ENCODE peak calls at places on chromosome 9, in four cellular contexts. E, T, S and P are unnamed samples.

GRCh38 chr9:71270554-71270953 is 149.1 kb upstream of the TRPM3 start:
- DNase-seq in E (no peak), T (no peak), S (no peak), P (no peak)

GRCh38 chr9:117156150-117156688 is 258.6 kb downstream of the ASTN2 start:
- DNase-seq in E (no peak), T (no peak), S (no peak), P (no peak)

GRCh38 chr9:129464972-129465833 is 155.7 kb downstream of the C9orf50 start:
- DNase-seq in E (no peak), T (no peak), S (no peak), P (no peak)

GRCh38 chr9:82091100-82091499 is 102.5 kb downstream of the SPATA31D1 start:
- DNase-seq in E (no peak), T (no peak), S (no peak), P (no peak)

GRCh38 chr9:79574716-79575242 is 3.0 kb downstream of the TLE4 start:
- DNase-seq in E (no peak), T (no peak), S (no peak), P (no peak)

GRCh38 chr9:34079181-34079580 is 30.5 kb upstream of the UBAP2 start:
- DNase-seq in E (no peak), T (no peak), S (no peak), P (no peak)

GRCh38 chr9:112271466-112272098 is 61.8 kb downstream of the PTBP3 start:
- DNase-seq in E (no peak), T (peak), S (no peak), P (no peak)

GRCh38 chr9:121353246-121353975 is 16.6 kb downstream of the STOM start:
- DNase-seq in E (peak), T (no peak), S (no peak), P (no peak)

GRCh38 chr9:32886021-32886420 is 102.7 kb downstream of the TMEM215 start:
- DNase-seq in E (no peak), T (no peak), S (no peak), P (no peak)

GRCh38 chr9:130682490-130683121 is 11.0 kb upstream of the EXOSC2 start:
- DNase-seq in E (no peak), T (peak), S (peak), P (no peak)

GRCh38 chr9:33101104-33101951 is 24.9 kb upstream of the SMU1 start:
- DNase-seq in E (no peak), T (no peak), S (no peak), P (no peak)

GRCh38 chr9:93669116-93669957 is 93.0 kb downstream of the PHF2 start:
- DNase-seq in E (no peak), T (no peak), S (no peak), P (no peak)

GRCh38 chr9:115630126-115630840 is 512.3 kb upstream of the TNC start:
- DNase-seq in E (no peak), T (no peak), S (no peak), P (no peak)

GRCh38 chr9:19161257-19162025 is 34.1 kb upstream of the PLIN2 start:
- DNase-seq in E (peak), T (peak), S (no peak), P (peak)

GRCh38 chr9:31824860-31825259 is 559.6 kb upstream of the ACO1 start:
- DNase-seq in E (no peak), T (peak), S (no peak), P (no peak)

GRCh38 chr9:124733964-124734740 is 37.0 kb downstream of the NR6A1 start:
- DNase-seq in E (no peak), T (peak), S (no peak), P (no peak)

GRCh38 chr9:6845881-6846280 is 88.1 kb downstream of the KDM4C start:
- DNase-seq in E (no peak), T (peak), S (no peak), P (no peak)

GRCh38 chr9:76866689-76867088 is 39.2 kb downstream of the PRUNE2 start:
- DNase-seq in E (no peak), T (no peak), S (no peak), P (no peak)

GRCh38 chr9:18058564-18058963 is 415.4 kb upstream of the ADAMTSL1 start:
- DNase-seq in E (no peak), T (no peak), S (no peak), P (no peak)

GRCh38 chr9:116471943-116472506 is 215.1 kb upstream of the TRIM32 start:
- DNase-seq in E (no peak), T (no peak), S (no peak), P (no peak)

GRCh38 chr9:15144567-15145174 is 162.3 kb downstream of the TTC39B start:
- DNase-seq in E (no peak), T (no peak), S (no peak), P (no peak)

GRCh38 chr9:101200852-101201251 is 172.3 kb downstream of the PLPPR1 start:
- DNase-seq in E (no peak), T (no peak), S (no peak), P (no peak)

GRCh38 chr9:71352837-71353236 is 231.4 kb upstream of the TRPM3 start:
- DNase-seq in E (no peak), T (no peak), S (no peak), P (no peak)

GRCh38 chr9:135670721-135671590 is 7.8 kb downstream of the LCN9 start:
- DNase-seq in E (no peak), T (no peak), S (no peak), P (no peak)

GRCh38 chr9:93648836-93649235 is 72.5 kb downstream of the PHF2 start:
- DNase-seq in E (no peak), T (no peak), S (no peak), P (no peak)

GRCh38 chr9:79210541-79211243 is 361.1 kb upstream of the TLE4 start:
- DNase-seq in E (no peak), T (no peak), S (no peak), P (no peak)

GRCh38 chr9:103789686-103790085 is 304.4 kb upstream of the SMC2 start:
- DNase-seq in E (no peak), T (peak), S (no peak), P (no peak)

GRCh38 chr9:7963026-7963425 is 163.4 kb upstream of the DMAC1 start:
- DNase-seq in E (no peak), T (no peak), S (no peak), P (no peak)

GRCh38 chr9:124005372-124005771 is 6.2 kb upstream of the LHX2 start:
- DNase-seq in E (no peak), T (no peak), S (no peak), P (no peak)

GRCh38 chr9:14962193-14962899 is 52.1 kb upstream of the FREM1 start:
- DNase-seq in E (no peak), T (no peak), S (no peak), P (no peak)

GRCh38 chr9:36151306-36152210 is 15.0 kb downstream of the GLIPR2 start:
- DNase-seq in E (peak), T (no peak), S (peak), P (peak)

GRCh38 chr9:127360829-127361228 is 36.1 kb upstream of the SLC2A8 start:
- DNase-seq in E (no peak), T (peak), S (no peak), P (no peak)
- TF ChIP-seq TAF1 in E (no peak), T (no peak), S (no peak), P (no peak)

GRCh38 chr9:29004988-29005387 is 1431.7 kb upstream of the C9orf72 start:
- DNase-seq in E (no peak), T (no peak), S (no peak), P (no peak)

GRCh38 chr9:29001006-29001405 is 1427.7 kb upstream of the C9orf72 start:
- DNase-seq in E (no peak), T (no peak), S (no peak), P (no peak)

GRCh38 chr9:28999806-29000205 is 1426.5 kb upstream of the C9orf72 start:
- DNase-seq in E (no peak), T (no peak), S (no peak), P (no peak)

DNA sequence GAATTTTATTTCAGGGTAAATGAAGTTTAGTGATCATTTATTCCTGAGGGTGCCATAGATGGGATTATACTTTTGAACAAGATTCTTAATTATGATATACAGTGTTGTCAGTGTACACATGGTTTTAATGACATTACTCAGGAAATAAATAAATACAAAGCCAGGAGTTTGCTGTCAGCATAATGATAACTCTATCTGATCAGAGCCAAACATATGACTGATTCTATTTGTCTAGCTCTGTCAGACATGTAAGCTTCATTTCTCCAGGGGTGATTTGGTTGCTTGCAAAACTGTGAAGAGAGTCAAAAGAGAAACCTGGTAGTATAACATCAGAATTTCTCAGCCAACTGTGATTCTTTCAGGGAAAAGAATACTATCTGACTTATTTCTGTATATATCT is 1425.8 kb upstream of the C9orf72 start:
- DNase-seq in E (no peak), T (no peak), S (no peak), P (no peak)
- TF ChIP-seq TAF1 in E (no peak), T (no peak), S (no peak), P (no peak)

GRCh38 chr9:108664309-108665255 is 191.2 kb downstream of the ACTL7B start:
- DNase-seq in E (no peak), T (no peak), S (no peak), P (no peak)
- TF ChIP-seq TAF1 in E (no peak), T (no peak), S (no peak), P (no peak)

DNA sequence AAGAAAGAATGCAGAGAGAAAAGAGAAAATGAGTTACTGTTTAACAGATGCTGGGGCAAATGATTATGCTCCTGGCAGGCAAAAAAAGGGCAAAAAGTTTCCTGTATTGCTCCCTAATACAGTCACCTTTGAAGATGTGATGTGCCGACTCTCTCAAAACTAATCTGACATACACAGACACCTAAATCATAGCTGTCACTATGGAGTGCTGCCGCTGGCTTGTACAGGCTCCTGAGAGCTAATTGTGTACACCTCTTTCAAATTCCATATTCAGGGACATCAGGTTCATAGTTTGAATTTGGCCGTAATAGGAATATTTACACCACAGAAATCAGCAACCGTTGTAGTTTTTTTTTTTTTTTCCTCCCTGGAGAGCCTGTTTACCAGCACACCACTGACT is 12.4 kb upstream of the FOCAD start:
- DNase-seq in E (no peak), T (no peak), S (no peak), P (no peak)
- TF ChIP-seq TAF1 in E (no peak), T (no peak), S (no peak), P (no peak)

GRCh38 chr9:109730228-109730627 is 49.8 kb upstream of the PALM2AKAP2 start:
- DNase-seq in E (no peak), T (no peak), S (no peak), P (no peak)
- TF ChIP-seq TAF1 in E (no peak), T (no peak), S (no peak), P (no peak)

DNA sequence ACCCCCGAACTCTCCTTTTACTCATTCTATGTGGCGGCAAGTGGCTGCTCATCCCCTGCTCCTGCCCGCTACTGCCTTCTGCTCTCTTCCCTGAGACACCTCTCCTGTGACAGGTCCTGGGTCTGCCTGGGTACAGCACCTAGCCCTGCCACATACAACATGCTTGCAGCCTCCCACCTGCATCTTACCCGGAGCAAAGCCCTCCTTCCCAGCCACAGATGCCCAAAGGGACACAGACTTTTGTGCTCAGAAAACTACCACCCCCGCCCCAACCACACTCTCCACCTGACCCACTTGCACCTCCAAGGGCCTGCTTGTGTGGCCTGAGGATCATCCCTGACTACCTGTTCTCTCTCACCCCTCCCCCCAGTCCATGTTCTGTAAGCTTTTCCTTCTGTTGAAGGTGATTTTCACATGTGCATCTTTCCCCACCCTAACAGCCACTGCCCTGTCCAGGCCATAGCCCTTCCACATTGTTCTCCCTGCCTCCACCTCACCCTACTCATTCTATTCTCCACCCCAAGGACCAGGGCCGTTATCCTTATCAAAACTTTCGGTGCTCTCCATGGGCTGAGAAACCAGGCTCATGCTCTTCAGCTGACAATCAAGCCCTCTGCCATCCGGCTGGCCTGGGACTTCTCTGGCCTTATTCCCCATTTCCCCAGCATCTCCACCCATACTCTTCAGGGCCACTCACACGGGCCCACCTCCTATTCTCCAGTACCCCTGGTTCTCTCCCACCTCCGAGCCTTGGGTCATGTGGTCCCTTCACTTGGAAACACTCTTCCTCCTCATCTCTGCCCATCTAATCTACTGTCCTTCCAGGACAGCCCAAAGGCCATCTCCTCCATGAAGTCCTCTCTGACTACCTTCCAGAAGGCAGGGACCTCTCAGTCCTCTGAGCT is 46.4 kb upstream of the ALDH1B1 start:
- DNase-seq in E (no peak), T (no peak), S (no peak), P (no peak)
- TF ChIP-seq TAF1 in E (no peak), T (no peak), S (no peak), P (no peak)

DNA sequence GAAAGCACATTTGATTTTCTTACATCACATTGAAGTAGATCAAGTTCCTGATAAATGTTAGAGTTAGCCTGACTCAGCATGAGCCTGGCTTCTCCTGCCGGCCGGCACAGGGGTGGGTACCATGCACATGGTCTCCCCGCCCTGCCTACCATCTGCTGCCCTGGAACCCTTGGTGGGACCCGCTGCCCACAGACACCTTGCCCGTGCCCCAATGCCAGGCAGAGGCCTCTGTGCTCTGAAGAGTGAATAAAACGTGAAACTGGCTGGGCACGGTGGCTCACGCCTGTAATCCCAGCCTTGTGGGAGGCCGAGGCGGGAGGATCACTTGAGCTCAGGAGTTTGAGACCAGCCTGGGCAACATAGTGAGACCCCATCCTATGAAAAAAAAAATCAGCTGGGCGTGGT is 17.3 kb downstream of the EXD3 start:
- DNase-seq in E (no peak), T (no peak), S (no peak), P (no peak)
- TF ChIP-seq TAF1 in E (no peak), T (no peak), S (no peak), P (no peak)

GRCh38 chr9:122788831-122789230 is at the start of gene OR5C1:
- DNase-seq in E (no peak), T (no peak), S (no peak), P (no peak)
- TF ChIP-seq TAF1 in E (no peak), T (no peak), S (no peak), P (no peak)

GRCh38 chr9:109996936-109997580 is 210.9 kb downstream of the C9orf152 start:
- DNase-seq in E (no peak), T (no peak), S (no peak), P (no peak)
- TF ChIP-seq TAF1 in E (no peak), T (no peak), S (no peak), P (no peak)

GRCh38 chr9:87786423-87786822 is 60.5 kb downstream of the CTSL start:
- DNase-seq in E (no peak), T (no peak), S (no peak), P (no peak)

GRCh38 chr9:87781331-87781730 is 55.4 kb downstream of the CTSL start:
- DNase-seq in E (no peak), T (no peak), S (no peak), P (no peak)

GRCh38 chr9:87778996-87779395 is 53.1 kb downstream of the CTSL start:
- DNase-seq in E (no peak), T (no peak), S (no peak), P (no peak)

GRCh38 chr9:87786876-87787275 is 61.0 kb downstream of the CTSL start:
- DNase-seq in E (no peak), T (no peak), S (no peak), P (no peak)

DNA sequence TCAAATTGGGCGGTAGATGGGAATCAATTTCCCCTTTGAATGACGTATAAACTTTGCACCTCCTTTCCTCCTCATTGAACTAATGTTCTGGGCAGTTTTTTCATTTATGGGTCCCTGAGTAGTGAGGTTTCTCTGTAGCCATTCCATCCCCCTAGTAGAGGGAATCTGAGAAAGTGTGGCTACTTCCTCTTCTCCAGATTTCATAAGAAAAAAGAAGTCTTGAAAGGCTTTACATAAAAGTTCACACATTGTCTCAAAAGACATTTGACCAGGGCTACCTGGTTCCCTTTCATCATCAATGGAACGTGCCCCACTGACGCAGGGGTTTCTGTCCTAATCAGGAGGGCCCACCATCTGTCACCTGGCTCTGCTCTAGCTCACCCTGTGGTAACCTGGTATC is 57.3 kb downstream of the CTSL start:
- DNase-seq in E (no peak), T (no peak), S (no peak), P (no peak)
- TF ChIP-seq TAF1 in E (no peak), T (no peak), S (no peak), P (no peak)